ENCODE peak calls at places on chromosomes 7 and 10, in seven cellular contexts. R is mesendoderm, Y is IMR-90, J is neuronal stem cell, D is H9, X is mesenchymal stem cell, F is H1. N is an unnamed sample.

GRCh38 chr7:149813254-149814035 is 24.7 kb upstream of the ZNF862 start:
- DNase-seq in Y (no peak), R (no peak), D (no peak), F (no peak), J (no peak), X (no peak), N (no peak)

GRCh38 chr10:79397575-79398303 is 47.7 kb downstream of the ZCCHC24 start:
- DNase-seq in R (no peak), D (no peak), Y (peak; percentile 35), X (peak; percentile 90), F (no peak), J (no peak), N (no peak)

GRCh38 chr10:102675151-102675886 is 31.0 kb downstream of the TRIM8 start:
- DNase-seq in J (no peak), F (no peak), X (peak; percentile 57), Y (no peak), D (peak; percentile 38), R (no peak), N (no peak)

GRCh38 chr7:80542398-80542797 is 30.5 kb upstream of the GNAT3 start:
- DNase-seq in Y (peak; percentile 96), F (no peak), D (no peak), R (no peak), X (peak; percentile 86), J (no peak), N (no peak)

GRCh38 chr7:94394399-94395140 is at the start of gene COL1A2:
- DNase-seq in Y (peak; percentile 99), R (peak; percentile 90), J (peak; percentile 63), D (peak; percentile 79), X (peak; percentile 91), F (no peak), N (no peak)

GRCh38 chr7:87687653-87688254 is 59.6 kb downstream of the RUNDC3B start:
- DNase-seq in Y (no peak), X (no peak), F (no peak), R (no peak), D (no peak), J (no peak), N (no peak)

GRCh38 chr10:42755028-42755451 is 27.6 kb upstream of the BMS1 start:
- DNase-seq in F (no peak), X (no peak), J (no peak), Y (no peak), R (peak; percentile 31), D (peak; percentile 47), N (no peak)

GRCh38 chr10:92419740-92420553 is 129.0 kb downstream of the MARCHF5 start:
- DNase-seq in Y (peak; percentile 31), D (peak; percentile 80), R (peak; percentile 67), F (peak; percentile 51), J (no peak), X (peak; percentile 50), N (peak; percentile 48)

GRCh38 chr10:35789996-35790395 is 147.9 kb upstream of the FZD8 start:
- DNase-seq in R (no peak), X (peak; percentile 74), F (no peak), J (no peak), D (no peak), Y (peak; percentile 74), N (no peak)

GRCh38 chr7:112556633-112557032 is 75.8 kb downstream of the LSMEM1 start:
- DNase-seq in Y (peak; percentile 3), F (no peak), D (no peak), J (no peak), X (no peak), R (no peak), N (no peak)

GRCh38 chr10:78377362-78377761 is 343.7 kb downstream of the RPS24 start:
- DNase-seq in F (no peak), X (peak; percentile 24), J (no peak), D (no peak), Y (no peak), R (peak; percentile 60), N (no peak)

GRCh38 chr10:124875596-124875995 is 66.3 kb upstream of the ZRANB1 start:
- DNase-seq in D (no peak), Y (peak; percentile 46), R (peak; percentile 56), F (no peak), X (peak; percentile 57), J (no peak), N (no peak)

GRCh38 chr10:34236927-34237326 is 578.2 kb downstream of the PARD3 start:
- DNase-seq in X (peak; percentile 61), D (no peak), R (no peak), Y (peak; percentile 69), J (no peak), F (no peak), N (no peak)

GRCh38 chr10:47371629-47372485 is 12.2 kb downstream of the ZNF488 start:
- DNase-seq in J (no peak), R (no peak), X (no peak), D (peak; percentile 23), Y (no peak), F (no peak), N (no peak)

GRCh38 chr7:14507617-14508016 is 394.9 kb downstream of the DGKB start:
- DNase-seq in Y (no peak), X (no peak), J (no peak), D (no peak), F (no peak), R (no peak), N (no peak)

GRCh38 chr10:121645696-121646095 is 47.5 kb upstream of the FGFR2 start:
- DNase-seq in Y (no peak), J (no peak), R (no peak), D (no peak), X (no peak), F (no peak), N (no peak)
- H4K8ac ChIP-seq in Y (no peak overlapping the region), J (no peak overlapping the region), R (no peak overlapping the region), D (no peak overlapping the region), X (no peak overlapping the region), F (no peak overlapping the region), N (no peak overlapping the region)

DNA sequence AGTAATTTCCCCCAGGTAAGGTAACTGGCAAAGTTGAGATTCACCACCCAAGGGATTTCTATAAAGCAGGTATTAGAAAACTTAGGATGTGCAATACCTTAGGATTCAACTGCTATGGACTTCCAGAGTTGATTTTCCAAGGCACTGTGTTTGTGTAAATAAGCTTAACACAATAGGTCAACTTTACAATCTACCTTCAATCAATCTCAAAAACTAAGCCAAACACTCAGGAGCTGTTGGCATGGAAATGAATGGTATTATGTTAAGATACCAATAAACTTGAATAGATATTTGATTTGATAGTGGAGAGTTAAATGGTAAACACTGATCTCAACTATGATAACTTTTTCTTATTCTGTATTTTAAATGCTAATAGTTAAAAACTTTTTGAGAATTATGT is 762 bp upstream of the SEMA3E start:
- DNase-seq in D (no peak), X (no peak), R (no peak), J (no peak), Y (no peak), F (no peak), N (no peak)
- H4K8ac ChIP-seq in D (no peak overlapping the region), X (no peak overlapping the region), R (no peak overlapping the region), J (no peak overlapping the region), Y (no peak overlapping the region), F (no peak overlapping the region), N (no peak overlapping the region)

GRCh38 chr10:20776384-20776783 is 120.7 kb downstream of the NEBL start:
- DNase-seq in Y (no peak), X (no peak), D (no peak), R (no peak), F (no peak), J (no peak), N (no peak)

GRCh38 chr10:20778008-20778757 is 118.9 kb downstream of the NEBL start:
- DNase-seq in F (no peak), J (no peak), R (no peak), D (no peak), Y (no peak), X (no peak), N (no peak)
- H4K8ac ChIP-seq in F (no peak overlapping the region), J (no peak overlapping the region), R (no peak overlapping the region), D (no peak overlapping the region), Y (no peak overlapping the region), X (no peak overlapping the region), N (no peak overlapping the region)

GRCh38 chr7:81886211-81886764 is 116.4 kb upstream of the HGF start:
- DNase-seq in X (no peak), D (no peak), J (no peak), R (no peak), Y (no peak), F (no peak), N (no peak)
- H4K8ac ChIP-seq in X (no peak overlapping the region), D (no peak overlapping the region), J (no peak overlapping the region), R (no peak overlapping the region), Y (no peak overlapping the region), F (no peak overlapping the region), N (no peak overlapping the region)

GRCh38 chr10:6990891-6991290 is 410.8 kb upstream of the PRKCQ start:
- DNase-seq in R (no peak), F (no peak), Y (no peak), J (no peak), X (no peak), D (no peak), N (no peak)
- H4K8ac ChIP-seq in R (no peak overlapping the region), F (no peak overlapping the region), Y (no peak overlapping the region), J (no peak overlapping the region), X (no peak overlapping the region), D (no peak overlapping the region), N (no peak overlapping the region)

GRCh38 chr7:131544449-131545425 is 11.7 kb downstream of the PODXL start:
- DNase-seq in D (no peak), X (peak; percentile 55), J (no peak), Y (peak; percentile 35), R (peak; percentile 92), F (no peak), N (no peak)

GRCh38 chr7:131546126-131546525 is 10.3 kb downstream of the PODXL start:
- DNase-seq in Y (no peak), D (no peak), R (no peak), J (no peak), X (no peak), F (no peak), N (no peak)

GRCh38 chr7:131544021-131544420 is 12.4 kb downstream of the PODXL start:
- DNase-seq in D (no peak), F (no peak), J (no peak), X (no peak), R (no peak), Y (no peak), N (no peak)

GRCh38 chr7:131540491-131541162 is 15.8 kb downstream of the PODXL start:
- DNase-seq in R (peak; percentile 60), D (no peak), X (peak; percentile 69), Y (no peak), J (no peak), F (no peak), N (no peak)

DNA sequence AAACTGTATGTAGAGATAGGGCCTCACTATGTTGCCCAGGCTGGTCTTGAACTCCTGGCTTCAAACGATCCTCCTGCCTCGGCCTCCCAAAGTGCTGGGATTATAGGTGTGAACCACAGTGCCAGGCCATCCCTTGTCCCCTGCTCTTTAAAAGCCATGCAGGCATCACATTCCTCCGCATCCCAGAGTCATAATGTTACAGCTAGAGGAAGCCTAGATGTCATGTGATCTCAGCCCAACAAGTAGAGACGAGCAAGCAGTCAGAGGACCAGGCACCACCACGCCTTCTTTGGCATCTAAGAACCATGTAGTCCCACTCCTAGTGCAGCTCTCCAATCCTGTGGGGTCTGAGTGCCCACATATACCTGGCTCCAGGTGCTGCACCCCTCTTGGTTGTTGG is 13.1 kb downstream of the PODXL start:
- DNase-seq in J (no peak), F (no peak), X (no peak), R (no peak), Y (no peak), D (no peak), N (no peak)
- H4K8ac ChIP-seq in J (no peak overlapping the region), F (no peak overlapping the region), X (no peak overlapping the region), R (no peak overlapping the region), Y (no peak overlapping the region), D (no peak overlapping the region), N (no peak overlapping the region)